ENCODE peak calls at places on chromosomes 7 and 10, in five cellular contexts. I is A549, C is HepG2, G is GM12878, B is K562. P is an unnamed sample.

GRCh38 chr7:71563276-71563675 is 431.3 kb downstream of the GALNT17 start:
- DNase-seq in B (no peak), C (no peak), G (no peak), I (no peak), P (no peak)

GRCh38 chr7:79180533-79180932 is 272.9 kb downstream of the MAGI2 start:
- DNase-seq in C (no peak), B (no peak), G (no peak), I (no peak), P (no peak)

GRCh38 chr7:157785486-157786186 is 448.8 kb downstream of the DNAJB6 start:
- DNase-seq in B (no peak), G (no peak), C (no peak), I (no peak), P (no peak)

GRCh38 chr7:105648561-105649401 is 67.5 kb upstream of the EFCAB10 start:
- DNase-seq in C (peak), B (peak), G (no peak), I (peak), P (no peak)

GRCh38 chr7:90680496-90680895 is 84.4 kb downstream of the CDK14 start:
- DNase-seq in C (no peak), I (no peak), B (no peak), G (no peak), P (no peak)

GRCh38 chr7:45000096-45001032 is at the start of gene CCM2:
- DNase-seq in G (no peak), B (no peak), C (no peak), I (peak), P (peak)

GRCh38 chr10:111089293-111089692 is 12.5 kb downstream of the ADRA2A start:
- DNase-seq in I (no peak), G (no peak), C (no peak), B (no peak), P (no peak)

GRCh38 chr7:86747698-86748097 is 104.0 kb downstream of the GRM3 start:
- DNase-seq in C (no peak), I (no peak), B (no peak), G (no peak), P (no peak)

GRCh38 chr10:33279276-33279675 is 55.2 kb downstream of the NRP1 start:
- DNase-seq in G (no peak), B (no peak), C (no peak), I (no peak), P (no peak)

GRCh38 chr10:94122247-94122646 is 128.5 kb downstream of the PLCE1 start:
- DNase-seq in B (no peak), I (no peak), C (no peak), G (no peak), P (no peak)

GRCh38 chr10:20677340-20677739 is 219.8 kb downstream of the NEBL start:
- DNase-seq in I (no peak), B (no peak), C (no peak), G (no peak), P (no peak)

GRCh38 chr10:69327463-69328345 is 49.4 kb downstream of the HK1 start:
- DNase-seq in B (no peak), I (no peak), G (no peak), C (no peak), P (no peak)

GRCh38 chr10:88459523-88459922 is 123.6 kb downstream of the RNLS start:
- DNase-seq in G (no peak), C (no peak), I (no peak), B (no peak), P (no peak)

GRCh38 chr7:104943502-104944343 is 70.3 kb upstream of the KMT2E start:
- DNase-seq in B (peak), C (peak), G (peak), I (no peak), P (no peak)

GRCh38 chr7:113796557-113796956 is 122.3 kb downstream of the PPP1R3A start:
- DNase-seq in I (no peak), B (no peak), C (no peak), G (no peak), P (no peak)

GRCh38 chr10:63236113-63236935 is 103.2 kb downstream of the NRBF2 start:
- DNase-seq in I (peak), G (no peak), B (peak), C (peak), P (no peak)

GRCh38 chr10:29203432-29203831 is 85.4 kb upstream of the LYZL1 start:
- DNase-seq in C (no peak), G (no peak), B (no peak), I (no peak), P (no peak)

GRCh38 chr10:29204119-29204518 is 84.8 kb upstream of the LYZL1 start:
- DNase-seq in I (no peak), C (peak), G (no peak), B (no peak), P (peak)

GRCh38 chr10:29199344-29199743 is 89.5 kb upstream of the LYZL1 start:
- DNase-seq in B (no peak), C (no peak), I (no peak), G (no peak), P (peak)

GRCh38 chr10:29200280-29200679 is 88.6 kb upstream of the LYZL1 start:
- DNase-seq in I (no peak), G (no peak), B (no peak), C (no peak), P (no peak)

GRCh38 chr10:29202541-29202940 is 86.3 kb upstream of the LYZL1 start:
- DNase-seq in B (no peak), C (no peak), G (no peak), I (no peak), P (no peak)
- TF ChIP-seq ESRRA in B (no peak), C (no peak), G (no peak), I (no peak), P (no peak)

GRCh38 chr10:116588995-116589394 is 1.8 kb upstream of the PNLIPRP1 start:
- DNase-seq in C (no peak), I (no peak), G (no peak), B (no peak), P (no peak)

GRCh38 chr10:116589911-116590310 is 848 bp upstream of the PNLIPRP1 start:
- DNase-seq in I (no peak), B (no peak), C (no peak), G (no peak), P (no peak)

GRCh38 chr10:116587878-116588590 is 2.7 kb upstream of the PNLIPRP1 start:
- DNase-seq in C (no peak), G (no peak), I (no peak), B (no peak), P (no peak)

GRCh38 chr10:116593139-116593740 is 2.5 kb downstream of the PNLIPRP1 start:
- DNase-seq in G (no peak), B (no peak), C (no peak), I (no peak), P (no peak)

GRCh38 chr10:116590590-116591444 is at the start of gene PNLIPRP1:
- DNase-seq in B (no peak), G (no peak), I (no peak), C (no peak), P (no peak)
- TF ChIP-seq ESRRA in B (no peak), G (no peak), I (no peak), C (no peak), P (no peak)

GRCh38 chr7:47651355-47652317 is 69.7 kb upstream of the TNS3 start:
- DNase-seq in G (no peak), I (peak), C (no peak), B (no peak), P (no peak)
- TF ChIP-seq ESRRA in G (no peak), I (no peak), C (no peak), B (no peak), P (no peak)

GRCh38 chr10:114811769-114812353 is 9.7 kb upstream of the FHIP2A start:
- DNase-seq in I (no peak), C (no peak), G (no peak), B (no peak), P (no peak)
- TF ChIP-seq ESRRA in I (no peak), C (no peak), G (no peak), B (no peak), P (no peak)

DNA sequence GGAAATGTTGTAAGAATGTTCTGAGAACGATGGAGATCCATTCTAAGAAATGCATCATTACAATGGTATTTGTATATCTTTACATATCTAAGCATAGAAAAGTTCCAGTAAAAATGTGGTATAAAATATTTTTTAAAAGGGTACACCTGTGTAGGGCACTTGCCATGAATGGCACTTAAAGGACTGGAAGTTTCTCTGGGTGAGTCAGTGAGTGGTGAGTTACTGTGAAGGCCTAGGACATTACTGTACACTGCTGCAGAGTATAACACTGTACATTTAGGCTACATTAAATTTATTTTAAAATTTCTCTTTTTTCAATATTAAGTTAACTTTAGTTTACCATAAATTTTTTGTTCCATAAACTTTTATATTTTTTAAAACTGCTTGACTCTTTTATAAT is 282.6 kb downstream of the BMPER start:
- DNase-seq in G (no peak), C (no peak), B (no peak), I (no peak), P (no peak)
- TF ChIP-seq ESRRA in G (no peak), C (no peak), B (no peak), I (no peak), P (no peak)

DNA sequence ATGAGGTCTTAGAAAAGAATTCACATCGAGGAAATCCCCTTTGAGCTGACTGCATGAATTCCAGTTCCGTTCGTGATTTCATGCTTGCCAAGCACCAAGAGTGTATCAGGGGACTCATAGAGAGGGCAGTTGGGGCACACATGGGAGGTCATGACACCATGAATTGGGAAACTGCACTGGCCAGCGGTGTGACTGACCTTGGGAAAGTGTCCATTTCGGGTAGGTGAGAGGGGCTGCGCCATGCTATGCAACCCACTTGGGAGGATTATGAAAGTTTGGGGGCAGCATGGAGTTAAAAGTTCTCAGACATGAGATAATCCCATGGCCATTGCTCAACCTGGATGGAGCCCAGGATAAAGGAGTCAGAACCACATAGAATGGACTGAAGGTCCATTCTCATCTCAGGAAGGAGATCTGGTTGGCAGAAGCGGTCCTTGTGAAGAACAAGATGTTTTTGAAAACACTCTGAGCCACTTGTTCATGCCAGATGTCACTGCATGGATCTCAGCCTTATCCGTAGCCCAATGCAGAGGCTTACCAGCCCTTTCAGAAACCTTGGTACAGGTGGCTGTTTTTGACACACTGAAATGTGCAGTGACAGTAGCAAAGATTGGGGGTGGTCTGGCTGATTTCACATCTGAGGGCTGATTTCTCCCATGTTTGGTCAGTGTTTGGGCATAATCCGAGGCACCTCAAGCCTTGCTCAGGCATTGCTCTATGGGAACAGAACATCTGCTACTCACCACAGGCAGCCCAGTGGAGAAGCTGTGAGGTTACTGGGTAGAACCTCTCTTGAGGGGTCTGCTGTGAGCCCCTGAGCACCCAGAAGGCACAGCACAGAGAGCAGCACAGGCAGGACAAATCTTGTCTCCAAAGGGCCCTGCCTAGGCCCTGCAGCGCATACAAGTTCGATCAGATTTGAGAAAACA is 252.3 kb downstream of the CXCL12 start:
- DNase-seq in B (no peak), G (no peak), C (no peak), I (no peak), P (no peak)
- TF ChIP-seq ESRRA in B (no peak), G (no peak), C (no peak), I (no peak), P (no peak)

DNA sequence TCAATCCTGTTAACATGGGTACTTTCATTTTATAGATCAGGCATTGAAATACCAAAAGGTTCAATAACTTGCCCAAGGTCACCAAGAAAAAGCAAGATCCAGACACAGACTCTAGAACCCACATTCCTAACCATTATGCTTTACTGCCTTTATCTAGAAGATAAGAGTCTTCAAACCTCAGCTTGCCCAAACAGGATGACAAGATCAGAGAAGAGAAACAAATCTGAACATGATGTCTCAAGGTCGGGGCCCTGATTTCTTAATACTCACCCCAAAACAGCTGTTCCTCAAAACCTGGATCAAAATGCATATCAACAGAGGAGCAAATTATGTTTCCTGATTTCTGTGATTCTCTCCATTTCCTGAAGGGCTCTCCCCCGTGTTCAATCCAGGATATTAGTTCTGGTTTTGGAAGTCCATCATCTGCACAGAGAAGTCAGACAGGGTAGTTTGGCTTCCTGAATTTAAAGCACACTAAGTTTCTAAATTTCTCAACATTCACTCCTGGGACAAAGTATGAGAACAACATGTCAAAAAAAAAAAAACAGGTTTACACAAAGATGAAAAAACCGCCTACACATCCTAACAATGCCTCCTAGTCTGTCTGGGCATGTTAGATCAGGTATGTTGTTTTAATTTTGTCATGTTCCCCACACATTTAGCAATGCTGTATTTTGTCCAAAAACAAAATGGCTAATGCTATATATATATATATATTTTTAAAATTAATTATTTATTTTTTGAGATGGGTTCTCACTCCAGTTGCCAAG is 16.2 kb downstream of the ZNF786 start:
- DNase-seq in C (no peak), I (no peak), G (no peak), B (no peak), P (no peak)
- TF ChIP-seq ESRRA in C (no peak), I (no peak), G (no peak), B (no peak), P (no peak)

GRCh38 chr10:86020139-86020538 is 346.5 kb downstream of the GRID1 start:
- DNase-seq in I (no peak), C (no peak), G (no peak), B (no peak), P (no peak)
- TF ChIP-seq ESRRA in I (no peak), C (no peak), G (no peak), B (no peak), P (no peak)

GRCh38 chr10:130820880-130821482 is 490.5 kb downstream of the TCERG1L start:
- DNase-seq in C (no peak), B (no peak), G (no peak), I (no peak), P (no peak)
- TF ChIP-seq ESRRA in C (no peak), B (no peak), G (no peak), I (no peak), P (no peak)

GRCh38 chr10:9828110-9828509 is 1189.6 kb upstream of the CELF2 start:
- DNase-seq in C (no peak), I (no peak), B (no peak), G (no peak), P (no peak)

DNA sequence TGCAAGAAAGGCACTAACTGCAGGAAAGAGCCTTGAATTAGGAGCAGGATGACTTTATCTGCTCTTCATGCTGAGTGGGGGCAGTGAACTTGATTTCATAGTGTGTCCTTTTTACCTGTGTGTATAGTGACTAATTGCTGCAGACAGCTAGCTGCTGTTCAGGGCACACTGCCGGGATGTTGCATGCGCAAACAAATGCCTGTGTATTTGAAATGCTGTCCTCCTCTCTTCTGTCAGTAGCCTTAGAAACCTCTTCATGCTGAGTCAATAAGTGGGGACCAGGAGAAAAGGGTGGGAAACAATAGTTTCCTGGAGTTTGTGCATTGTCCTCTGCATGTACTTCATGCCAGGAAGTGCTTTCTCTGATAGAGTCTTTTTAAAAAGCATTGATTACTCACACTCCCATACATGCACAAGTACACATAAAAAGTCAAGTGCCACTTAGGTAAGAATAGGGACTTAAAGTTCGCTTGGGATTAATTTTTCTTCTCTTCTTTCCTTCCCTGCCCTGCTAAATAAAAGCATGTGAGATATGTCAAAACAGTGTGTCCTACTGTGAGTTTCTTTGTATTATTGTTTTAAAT is 1183.7 kb upstream of the CELF2 start:
- DNase-seq in C (no peak), G (no peak), I (no peak), B (no peak), P (no peak)
- TF ChIP-seq ESRRA in C (no peak), G (no peak), I (no peak), B (no peak), P (no peak)